ENCODE peak calls at places on chromosomes 3 and 15, in six cellular contexts. H is AML-193, S is PC-9, Z is HCEC 1CT, W is LoVo, I is kidney tubule cell. K is an unnamed sample.

GRCh38 chr3:86702381-86702958 is 288.5 kb downstream of the VGLL3 start:
- DNase-seq in H (peak), S (no peak), Z (peak), W (peak), I (peak), K (peak)

GRCh38 chr15:90934949-90935751 is at the start of gene UNC45A:
- DNase-seq in H (peak), S (peak), Z (peak), W (peak), I (peak), K (peak)

GRCh38 chr15:73996939-73997338 is 2.4 kb downstream of the PML start:
- DNase-seq in H (peak), S (no peak), Z (peak), W (no peak), I (peak), K (no peak)

GRCh38 chr3:71989165-71989564 is 204.2 kb upstream of the PROK2 start:
- DNase-seq in H (no peak), S (no peak), Z (peak), W (peak), I (peak), K (peak)

GRCh38 chr3:31188112-31188511 is 293.7 kb upstream of the GADL1 start:
- DNase-seq in H (no peak), S (no peak), Z (no peak), W (no peak), I (no peak), K (no peak)

GRCh38 chr15:42130246-42130986 is 26.0 kb downstream of the PLA2G4F start:
- DNase-seq in H (no peak), S (no peak), Z (no peak), W (no peak), I (no peak), K (no peak)

GRCh38 chr3:108301695-108302404 is 5.5 kb downstream of the HHLA2 start:
- DNase-seq in H (no peak), S (peak), Z (no peak), W (no peak), I (peak), K (no peak)

GRCh38 chr3:195801251-195802183 is 10.2 kb downstream of the MUC4 start:
- DNase-seq in H (no peak), S (no peak), Z (no peak), W (no peak), I (no peak), K (no peak)

GRCh38 chr3:50483374-50483773 is 20.1 kb downstream of the CACNA2D2 start:
- DNase-seq in H (no peak), S (no peak), Z (no peak), W (no peak), I (no peak), K (no peak)

K was measured in mesendoderm.